ENCODE peak calls at places on chromosomes 3 and 15, in four cellular contexts. One of them, this sample, is unnamed. For H3K4me1, the result is how much of the 10 kb centered on the place peaks cover.

GRCh38 chr3:61442696-61443095 is 118.7 kb upstream of the PTPRG start:
- DNase-seq in left ventricle myocardium inferior: no peak
- DNase-seq in testis: no peak
- DNase-seq in cardiac muscle cell: no peak
- DNase-seq in this sample: no peak

GRCh38 chr3:150843241-150843640 is 62.0 kb downstream of the MINDY4B start:
- DNase-seq in left ventricle myocardium inferior: no peak
- DNase-seq in testis: no peak
- DNase-seq in cardiac muscle cell: no peak
- DNase-seq in this sample: no peak

GRCh38 chr3:136952292-136952691 is 5.5 kb upstream of the IL20RB start:
- DNase-seq in left ventricle myocardium inferior: no peak
- DNase-seq in testis: no peak
- DNase-seq in cardiac muscle cell: no peak
- DNase-seq in this sample: no peak

GRCh38 chr15:41983621-41984571 is 11.5 kb upstream of the EHD4 start:
- DNase-seq in left ventricle myocardium inferior: no peak
- DNase-seq in testis: no peak
- DNase-seq in cardiac muscle cell: no peak
- DNase-seq in this sample: no peak

GRCh38 chr3:71585126-71585525 is 1.6 kb upstream of the FOXP1 start:
- DNase-seq in left ventricle myocardium inferior: no peak
- DNase-seq in testis: peak
- DNase-seq in cardiac muscle cell: peak
- DNase-seq in this sample: no peak

GRCh38 chr15:91942676-91943417 is 89.3 kb downstream of the SLCO3A1 start:
- DNase-seq in left ventricle myocardium inferior: peak
- DNase-seq in testis: peak
- DNase-seq in cardiac muscle cell: no peak
- DNase-seq in this sample: peak

GRCh38 chr15:55267401-55268053 is 22.1 kb downstream of the RAB27A start:
- DNase-seq in left ventricle myocardium inferior: peak
- DNase-seq in testis: peak
- DNase-seq in cardiac muscle cell: no peak
- DNase-seq in this sample: no peak

GRCh38 chr3:170007031-170007663 is 30.6 kb upstream of the GPR160 start:
- DNase-seq in left ventricle myocardium inferior: no peak
- DNase-seq in testis: peak
- DNase-seq in cardiac muscle cell: no peak
- DNase-seq in this sample: no peak

GRCh38 chr15:92907880-92908279 is 7.8 kb downstream of the CHD2 start:
- DNase-seq in left ventricle myocardium inferior: no peak
- DNase-seq in testis: peak
- DNase-seq in cardiac muscle cell: no peak
- DNase-seq in this sample: no peak

GRCh38 chr15:68587769-68588385 is 9.1 kb downstream of the CORO2B start:
- DNase-seq in left ventricle myocardium inferior: no peak
- DNase-seq in testis: no peak
- DNase-seq in cardiac muscle cell: no peak
- DNase-seq in this sample: no peak

GRCh38 chr3:141959921-141960554 is 83.6 kb downstream of the ATP1B3 start:
- DNase-seq in left ventricle myocardium inferior: no peak
- DNase-seq in testis: no peak
- DNase-seq in cardiac muscle cell: no peak
- DNase-seq in this sample: no peak

GRCh38 chr3:177062052-177062732 is 135.1 kb downstream of the TBL1XR1 start:
- DNase-seq in left ventricle myocardium inferior: no peak
- DNase-seq in testis: no peak
- DNase-seq in cardiac muscle cell: no peak
- DNase-seq in this sample: no peak

GRCh38 chr15:77393471-77393840 is 26.4 kb downstream of the PEAK1 start:
- DNase-seq in left ventricle myocardium inferior: no peak
- DNase-seq in testis: no peak
- DNase-seq in cardiac muscle cell: no peak
- DNase-seq in this sample: no peak

GRCh38 chr3:127967296-127967695 is 52.3 kb downstream of the KBTBD12 start:
- DNase-seq in left ventricle myocardium inferior: no peak
- DNase-seq in testis: no peak
- DNase-seq in cardiac muscle cell: no peak
- DNase-seq in this sample: no peak

GRCh38 chr3:108222813-108223307 is 636 bp upstream of the IFT57 start:
- DNase-seq in left ventricle myocardium inferior: no peak
- DNase-seq in testis: no peak
- DNase-seq in cardiac muscle cell: peak
- DNase-seq in this sample: no peak

GRCh38 chr15:35827156-35827555 is 281.2 kb upstream of the DPH6 start:
- DNase-seq in left ventricle myocardium inferior: no peak
- DNase-seq in testis: no peak
- DNase-seq in cardiac muscle cell: no peak
- DNase-seq in this sample: no peak

GRCh38 chr3:157475921-157476395 is 27.3 kb downstream of the VEPH1 start:
- DNase-seq in left ventricle myocardium inferior: no peak
- DNase-seq in testis: no peak
- DNase-seq in cardiac muscle cell: no peak
- DNase-seq in this sample: no peak

GRCh38 chr3:65888980-65889706 is 149.6 kb downstream of the MAGI1 start:
- DNase-seq in left ventricle myocardium inferior: no peak
- DNase-seq in testis: no peak
- DNase-seq in cardiac muscle cell: no peak
- DNase-seq in this sample: no peak

GRCh38 chr15:78712797-78713515 is 71.9 kb upstream of the CHRNB4 start:
- DNase-seq in left ventricle myocardium inferior: no peak
- DNase-seq in testis: no peak
- DNase-seq in cardiac muscle cell: no peak
- DNase-seq in this sample: no peak

GRCh38 chr3:117619805-117620204 is 910.2 kb downstream of the TUSC7 start:
- DNase-seq in left ventricle myocardium inferior: no peak
- DNase-seq in testis: no peak
- DNase-seq in cardiac muscle cell: no peak
- DNase-seq in this sample: no peak

GRCh38 chr3:184255291-184256039 is 5.9 kb downstream of the CAMK2N2 start:
- DNase-seq in left ventricle myocardium inferior: no peak
- DNase-seq in testis: no peak
- DNase-seq in cardiac muscle cell: no peak
- DNase-seq in this sample: no peak

GRCh38 chr3:35724106-35724505 is 84.8 kb downstream of the ARPP21 start:
- DNase-seq in left ventricle myocardium inferior: no peak
- DNase-seq in testis: no peak
- DNase-seq in cardiac muscle cell: no peak
- DNase-seq in this sample: no peak

GRCh38 chr3:127688022-127688415 is 15.3 kb downstream of the ABTB1 start:
- DNase-seq in left ventricle myocardium inferior: peak
- DNase-seq in testis: no peak
- DNase-seq in cardiac muscle cell: no peak
- DNase-seq in this sample: no peak

GRCh38 chr3:142987080-142987700 is 14.2 kb upstream of the U2SURP start:
- DNase-seq in left ventricle myocardium inferior: no peak
- DNase-seq in testis: no peak
- DNase-seq in cardiac muscle cell: peak
- DNase-seq in this sample: no peak

GRCh38 chr15:29945943-29946591 is 123.8 kb upstream of the TJP1 start:
- DNase-seq in left ventricle myocardium inferior: no peak
- DNase-seq in testis: no peak
- DNase-seq in cardiac muscle cell: no peak
- DNase-seq in this sample: no peak

GRCh38 chr3:71725279-71725991 is at the start of gene EIF4E3:
- DNase-seq in left ventricle myocardium inferior: peak
- DNase-seq in testis: no peak
- DNase-seq in cardiac muscle cell: peak
- DNase-seq in this sample: peak

GRCh38 chr3:60010778-60011177 is 961.0 kb upstream of the CFAP20DC start:
- DNase-seq in left ventricle myocardium inferior: no peak
- DNase-seq in testis: no peak
- DNase-seq in cardiac muscle cell: no peak
- DNase-seq in this sample: no peak

GRCh38 chr15:31127596-31128261 is 26.2 kb upstream of the TRPM1 start:
- DNase-seq in left ventricle myocardium inferior: no peak
- DNase-seq in testis: no peak
- DNase-seq in cardiac muscle cell: no peak
- DNase-seq in this sample: no peak

GRCh38 chr3:33063651-33064051 is 33.3 kb downstream of the GLB1 start:
- DNase-seq in left ventricle myocardium inferior: no peak
- DNase-seq in testis: no peak
- DNase-seq in cardiac muscle cell: no peak
- DNase-seq in this sample: no peak

GRCh38 chr15:61916104-61916503 is 144.1 kb downstream of the VPS13C start:
- DNase-seq in left ventricle myocardium inferior: no peak
- DNase-seq in testis: no peak
- DNase-seq in cardiac muscle cell: peak
- DNase-seq in this sample: no peak

GRCh38 chr15:33915571-33916407 is 52.5 kb upstream of the CHRM5 start:
- DNase-seq in left ventricle myocardium inferior: no peak
- DNase-seq in testis: no peak
- DNase-seq in cardiac muscle cell: no peak
- DNase-seq in this sample: no peak

GRCh38 chr15:70258369-70259029 is 160.8 kb upstream of the TLE3 start:
- DNase-seq in left ventricle myocardium inferior: peak
- DNase-seq in testis: no peak
- DNase-seq in cardiac muscle cell: no peak
- DNase-seq in this sample: peak

GRCh38 chr3:165803471-165803870 is 33.8 kb downstream of the BCHE start:
- DNase-seq in left ventricle myocardium inferior: no peak
- DNase-seq in testis: no peak
- DNase-seq in cardiac muscle cell: no peak
- DNase-seq in this sample: no peak

GRCh38 chr3:165800970-165801369 is 36.3 kb downstream of the BCHE start:
- DNase-seq in left ventricle myocardium inferior: no peak
- DNase-seq in testis: no peak
- DNase-seq in cardiac muscle cell: peak
- DNase-seq in this sample: no peak

DNA sequence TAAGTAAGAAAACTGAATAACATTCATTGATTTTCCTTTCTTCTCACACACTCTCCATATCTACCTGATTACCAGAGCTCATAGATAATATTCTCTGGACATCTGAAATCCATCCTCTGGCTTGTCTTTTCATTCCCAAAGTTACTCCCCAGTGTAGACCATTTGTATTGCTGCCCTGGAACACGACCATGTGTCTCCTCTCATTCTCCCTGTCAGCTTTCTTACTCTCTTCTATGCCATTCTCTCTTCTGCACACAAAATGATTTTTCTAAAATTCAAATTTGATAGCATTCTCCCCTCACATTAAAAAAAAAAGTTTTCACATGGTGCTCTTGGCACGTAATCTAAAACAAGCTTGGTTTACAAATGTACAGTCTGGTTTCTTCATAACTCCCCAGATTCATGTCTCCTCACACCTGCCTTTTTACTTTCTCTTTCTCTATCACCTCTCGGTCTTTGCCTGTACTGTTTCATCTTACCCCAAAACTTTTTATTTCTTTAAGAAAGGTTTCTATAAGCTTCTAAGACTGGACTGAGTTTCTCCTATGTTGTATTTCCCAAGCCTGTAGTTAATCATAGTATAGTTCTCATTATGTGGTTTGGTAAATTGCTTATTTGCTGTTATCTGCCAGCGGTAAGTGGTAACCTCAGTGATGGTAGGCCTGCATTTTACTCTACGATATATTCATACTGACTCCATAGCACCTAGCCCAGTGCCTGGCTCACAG is 31.2 kb downstream of the BCHE start:
- DNase-seq in left ventricle myocardium inferior: no peak
- DNase-seq in testis: no peak
- DNase-seq in cardiac muscle cell: no peak
- DNase-seq in this sample: no peak
- H3K27ac ChIP-seq in left ventricle myocardium inferior: no peak
- H3K27ac ChIP-seq in testis: no peak
- H3K27ac ChIP-seq in cardiac muscle cell: no peak
- H3K27ac ChIP-seq in this sample: no peak

DNA sequence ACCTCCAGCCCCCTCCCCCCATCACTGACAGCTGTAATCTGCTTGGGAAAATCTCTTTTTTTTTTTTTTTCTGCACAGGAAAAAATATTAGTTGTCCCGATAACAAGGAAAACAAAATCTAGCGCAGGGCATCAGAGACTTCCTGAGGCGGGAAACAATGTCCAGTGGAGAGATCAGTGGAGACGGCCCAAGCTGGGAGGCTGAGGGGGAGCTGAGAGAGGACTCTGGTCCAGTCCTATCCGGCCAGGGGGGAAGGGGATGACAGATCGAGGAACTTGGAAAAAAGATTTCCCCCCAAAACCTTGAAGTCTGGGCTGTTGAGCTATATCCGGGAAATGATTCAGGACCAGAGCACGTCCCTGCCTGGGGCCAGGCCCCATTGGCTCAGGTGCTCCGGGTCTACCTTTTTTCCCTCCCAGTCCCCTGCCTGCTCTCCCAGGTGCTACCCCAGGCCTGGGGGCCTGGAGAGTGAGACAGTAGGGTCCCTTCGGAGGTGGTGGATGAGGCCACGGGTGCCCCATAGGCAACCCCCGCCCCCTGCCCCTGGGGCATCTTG is 14.0 kb upstream of the DLL4 start:
- DNase-seq in left ventricle myocardium inferior: no peak
- DNase-seq in testis: no peak
- DNase-seq in cardiac muscle cell: no peak
- DNase-seq in this sample: no peak
- H3K4me1 ChIP-seq in left ventricle myocardium inferior: under half
- H3K4me1 ChIP-seq in testis: under half
- H3K4me1 ChIP-seq in cardiac muscle cell: under half
- H3K4me1 ChIP-seq in this sample: under half

GRCh38 chr3:194265505-194265892 is 85.6 kb downstream of the CPN2 start:
- DNase-seq in left ventricle myocardium inferior: peak
- DNase-seq in testis: peak
- DNase-seq in cardiac muscle cell: no peak
- DNase-seq in this sample: peak

GRCh38 chr3:194267744-194268658 is 83.1 kb downstream of the CPN2 start:
- DNase-seq in left ventricle myocardium inferior: peak
- DNase-seq in testis: no peak
- DNase-seq in cardiac muscle cell: no peak
- DNase-seq in this sample: no peak

GRCh38 chr3:194266658-194267005 is 84.5 kb downstream of the CPN2 start:
- DNase-seq in left ventricle myocardium inferior: no peak
- DNase-seq in testis: no peak
- DNase-seq in cardiac muscle cell: no peak
- DNase-seq in this sample: no peak

GRCh38 chr3:194268659-194269487 is 82.3 kb downstream of the CPN2 start:
- DNase-seq in left ventricle myocardium inferior: no peak
- DNase-seq in testis: no peak
- DNase-seq in cardiac muscle cell: no peak
- DNase-seq in this sample: no peak

GRCh38 chr3:194265996-194266657 is 85.0 kb downstream of the CPN2 start:
- DNase-seq in left ventricle myocardium inferior: no peak
- DNase-seq in testis: no peak
- DNase-seq in cardiac muscle cell: no peak
- DNase-seq in this sample: no peak
- H3K27ac ChIP-seq in left ventricle myocardium inferior: peak
- H3K27ac ChIP-seq in testis: no peak
- H3K27ac ChIP-seq in cardiac muscle cell: no peak
- H3K27ac ChIP-seq in this sample: peak

GRCh38 chr3:49029563-49029884 is 326 bp upstream of the IMPDH2 start:
- DNase-seq in left ventricle myocardium inferior: no peak
- DNase-seq in testis: no peak
- DNase-seq in cardiac muscle cell: no peak
- DNase-seq in this sample: no peak

GRCh38 chr3:49030331-49030730 is 1.1 kb upstream of the IMPDH2 start:
- DNase-seq in left ventricle myocardium inferior: no peak
- DNase-seq in testis: no peak
- DNase-seq in cardiac muscle cell: no peak
- DNase-seq in this sample: no peak

GRCh38 chr3:49032646-49033304 is 3.6 kb upstream of the IMPDH2 start:
- DNase-seq in left ventricle myocardium inferior: no peak
- DNase-seq in testis: no peak
- DNase-seq in cardiac muscle cell: no peak
- DNase-seq in this sample: no peak

GRCh38 chr3:49035278-49035677 is 6.1 kb upstream of the IMPDH2 start:
- DNase-seq in left ventricle myocardium inferior: no peak
- DNase-seq in testis: no peak
- DNase-seq in cardiac muscle cell: no peak
- DNase-seq in this sample: no peak
- H3K4me1 ChIP-seq in left ventricle myocardium inferior: under half
- H3K4me1 ChIP-seq in testis: under half
- H3K4me1 ChIP-seq in cardiac muscle cell: under half
- H3K4me1 ChIP-seq in this sample: under half